ENCODE peak calls at places on chromosomes 1 and 21, in ten cellular contexts. T is WTC11, X is GM06990, J is IMR-90, L is SK-N-SH, P is AG09309, K is H9, F is endodermal cell, W is nephron progenitor cell, G is type B pancreatic cell. C is an unnamed sample.
A peak's percentile ranks its signal among the peaks of the same experiment; 100 is the strongest.

GRCh38 chr1:109391161-109391556 is 6.6 kb downstream of the SORT1 start:
- DNase-seq in T (no peak), X (no peak), J (peak; percentile 61), L (no peak), P (no peak), K (no peak), F (no peak), W (no peak), G (no peak), C (no peak)

GRCh38 chr1:244672961-244673695 is 20.2 kb downstream of the DESI2 start:
- DNase-seq in T (no peak), X (no peak), J (peak; percentile 47), L (peak; percentile 49), P (no peak), K (no peak), F (no peak), W (no peak), G (no peak), C (peak; percentile 18)

GRCh38 chr1:174680101-174680500 is 232.3 kb downstream of the GPR52 start:
- DNase-seq in T (no peak), X (no peak), J (no peak), L (no peak), P (no peak), K (no peak), F (no peak), W (no peak), G (no peak), C (no peak)

GRCh38 chr1:6414443-6414844 is 5.3 kb downstream of the HES2 start:
- DNase-seq in T (peak; percentile 86), X (peak; percentile 61), J (peak; percentile 50), L (peak; percentile 87), P (no peak), K (peak; percentile 88), F (peak; percentile 90), W (no peak), G (no peak), C (peak; percentile 7)

GRCh38 chr1:58628987-58629598 is 52.0 kb upstream of the TACSTD2 start:
- DNase-seq in T (no peak), X (no peak), J (peak; percentile 59), L (no peak), P (no peak), K (no peak), F (no peak), W (no peak), G (no peak), C (no peak)

GRCh38 chr1:66355756-66356155 is 178.2 kb upstream of the SGIP1 start:
- DNase-seq in T (no peak), X (no peak), J (no peak), L (no peak), P (no peak), K (no peak), F (no peak), W (no peak), G (no peak), C (no peak)

GRCh38 chr1:3283849-3284248 is 170.6 kb upstream of the ARHGEF16 start:
- DNase-seq in T (peak; percentile 77), X (no peak), J (no peak), L (peak; percentile 84), P (no peak), K (peak; percentile 73), F (peak; percentile 86), W (peak; percentile 71), G (no peak), C (no peak)

GRCh38 chr1:78254517-78254916 is 208.8 kb downstream of the GIPC2 start:
- DNase-seq in T (no peak), X (no peak), J (peak; percentile 80), L (no peak), P (peak; percentile 91), K (no peak), F (no peak), W (no peak), G (no peak), C (no peak)

GRCh38 chr1:203274603-203275381 is 30.5 kb upstream of the BTG2 start:
- DNase-seq in T (no peak), X (no peak), J (peak; percentile 56), L (no peak), P (no peak), K (no peak), F (peak; percentile 44), W (no peak), G (no peak), C (no peak)

GRCh38 chr1:71049951-71050598 is 2.5 kb upstream of the PTGER3 start:
- DNase-seq in T (no peak), X (no peak), J (peak; percentile 72), L (peak; percentile 77), P (no peak), K (no peak), F (peak; percentile 49), W (peak; percentile 21), G (no peak), C (peak; percentile 42)

GRCh38 chr1:192350351-192350750 is 33.6 kb downstream of the RGS21 start:
- DNase-seq in T (no peak), X (no peak), J (no peak), L (no peak), P (no peak), K (no peak), F (no peak), W (no peak), G (no peak), C (no peak)

GRCh38 chr1:174839211-174839610 is 160.5 kb upstream of the CACYBP start:
- DNase-seq in T (no peak), X (no peak), J (peak; percentile 26), L (no peak), P (no peak), K (no peak), F (no peak), W (no peak), G (no peak), C (no peak)

GRCh38 chr1:154327466-154328317 is 2.4 kb downstream of the ATP8B2 start:
- DNase-seq in T (no peak), X (peak; percentile 35), J (no peak), L (no peak), P (no peak), K (peak; percentile 30), F (peak; percentile 59), W (no peak), G (no peak), C (no peak)

GRCh38 chr1:173860065-173860464 is 7.7 kb downstream of the GAS5 start:
- DNase-seq in T (no peak), X (no peak), J (no peak), L (no peak), P (no peak), K (no peak), F (no peak), W (no peak), G (no peak), C (no peak)

GRCh38 chr1:209652873-209653401 is 712 bp upstream of the LAMB3 start:
- DNase-seq in T (peak; percentile 72), X (no peak), J (peak; percentile 50), L (no peak), P (no peak), K (peak; percentile 92), F (peak; percentile 96), W (no peak), G (peak; percentile 79), C (no peak)

GRCh38 chr1:196477262-196477661 is 131.0 kb downstream of the KCNT2 start:
- DNase-seq in T (no peak), X (no peak), J (no peak), L (no peak), P (no peak), K (no peak), F (no peak), W (no peak), G (no peak), C (no peak)

GRCh38 chr1:240484804-240485441 is 127.0 kb downstream of the GREM2 start:
- DNase-seq in T (no peak), X (no peak), J (no peak), L (no peak), P (no peak), K (no peak), F (no peak), W (no peak), G (no peak), C (no peak)

GRCh38 chr1:243903904-243904303 is 53.9 kb upstream of the AKT3 start:
- DNase-seq in T (no peak), X (no peak), J (peak; percentile 44), L (no peak), P (no peak), K (no peak), F (no peak), W (no peak), G (no peak), C (no peak)

GRCh38 chr1:101308935-101309333 is 72.1 kb downstream of the S1PR1 start:
- DNase-seq in T (no peak), X (peak; percentile 51), J (no peak), L (no peak), P (no peak), K (peak; percentile 39), F (peak; percentile 61), W (no peak), G (no peak), C (no peak)

GRCh38 chr1:161171191-161171590 is 5.0 kb downstream of the PPOX start:
- DNase-seq in T (no peak), X (no peak), J (no peak), L (no peak), P (no peak), K (no peak), F (no peak), W (no peak), G (no peak), C (no peak)
- TF ChIP-seq CTCF in T (no peak), X (no peak), J (peak; percentile 26), L (peak; percentile 28), P (peak; percentile 17), K (peak; percentile 49), F (peak; percentile 56), W (no peak), G (no peak), C (peak; percentile 5)

GRCh38 chr21:33386222-33386784 is 16.9 kb upstream of the IFNGR2 start:
- DNase-seq in T (peak; percentile 50), X (no peak), J (no peak), L (no peak), P (no peak), K (peak; percentile 51), F (peak; percentile 78), W (no peak), G (no peak), C (no peak)
- TF ChIP-seq CTCF in T (peak; percentile 28), X (peak; percentile 34), J (peak; percentile 27), L (peak; percentile 42), P (peak; percentile 17), K (peak; percentile 71), F (peak; percentile 73), W (no peak), G (peak; percentile 52), C (peak; percentile 5)

GRCh38 chr1:26608895-26609294 is 79.3 kb downstream of the RPS6KA1 start:
- DNase-seq in T (no peak), X (no peak), J (no peak), L (no peak), P (no peak), K (no peak), F (no peak), W (no peak), G (no peak), C (no peak)
- TF ChIP-seq CTCF in T (no peak), X (peak; percentile 5), J (no peak), L (no peak), P (no peak), K (no peak), F (no peak), W (no peak), G (no peak), C (peak; percentile 7)

DNA sequence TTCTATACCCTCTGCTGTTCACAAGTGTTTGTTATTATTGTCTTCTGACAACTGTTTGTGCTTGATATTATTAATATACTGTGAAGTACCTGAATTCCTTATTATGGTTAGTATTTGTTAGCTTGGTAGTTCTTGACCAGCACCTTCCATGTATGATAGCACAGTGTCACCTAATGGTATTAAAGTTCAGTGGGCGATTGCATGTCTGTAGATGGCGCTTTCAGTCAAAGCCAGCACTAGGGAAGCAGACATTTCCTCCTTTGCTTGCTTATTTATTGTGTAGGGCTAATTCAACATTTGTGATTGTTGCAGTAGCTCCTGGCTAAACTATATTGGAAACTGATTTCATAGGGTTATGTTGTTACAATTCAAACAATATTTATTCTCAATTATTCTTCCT is 218.0 kb downstream of the ZP4 start:
- DNase-seq in T (no peak), X (no peak), J (no peak), L (peak; percentile 39), P (no peak), K (no peak), F (no peak), W (no peak), G (no peak), C (no peak)
- TF ChIP-seq CTCF in T (no peak), X (peak; percentile 22), J (no peak), L (peak; percentile 21), P (no peak), K (peak; percentile 50), F (peak; percentile 63), W (no peak), G (no peak), C (no peak)